ENCODE peak calls at places on chromosomes 2 and 18, in six cellular contexts. H is suprapubic skin, U is pancreas, M is PC-9, A is Panc1, V is K562. S is an unnamed sample. For H3K4me1, H3K9me3 and H3K36me3, the result is how much of the 10 kb centered on the place peaks cover.

GRCh38 chr2:155372969-155373368 is 674.5 kb downstream of the KCNJ3 start:
- DNase-seq in H (no peak), U (no peak), M (no peak), A (no peak), V (no peak), S (no peak)

GRCh38 chr2:42602218-42602936 is 33.9 kb downstream of the MTA3 start:
- DNase-seq in H (no peak), U (no peak), M (no peak), A (no peak), V (no peak), S (no peak)

GRCh38 chr2:9234680-9235387 is 28.2 kb downstream of the ASAP2 start:
- DNase-seq in H (peak), U (no peak), M (peak), A (no peak), V (peak), S (no peak)

GRCh38 chr2:225334524-225334923 is 65.0 kb upstream of the NYAP2 start:
- DNase-seq in H (no peak), U (peak), M (no peak), A (no peak), V (no peak), S (no peak)

GRCh38 chr18:39624934-39625333 is 2059.3 kb upstream of the CELF4 start:
- DNase-seq in H (no peak), U (no peak), M (peak), A (no peak), V (no peak), S (no peak)

GRCh38 chr2:8212239-8212638 is 469.6 kb upstream of the ID2 start:
- DNase-seq in H (no peak), U (no peak), M (no peak), A (no peak), V (no peak), S (no peak)

GRCh38 chr2:126614529-126615279 is 41.3 kb upstream of the GYPC start:
- DNase-seq in H (no peak), U (no peak), M (no peak), A (no peak), V (no peak), S (no peak)

GRCh38 chr18:3885209-3885792 is 435.3 kb downstream of the TGIF1 start:
- DNase-seq in H (no peak), U (no peak), M (no peak), A (no peak), V (peak), S (no peak)

GRCh38 chr2:238942941-238943715 is 95.2 kb downstream of the TWIST2 start:
- DNase-seq in H (peak), U (no peak), M (no peak), A (no peak), V (no peak), S (no peak)

GRCh38 chr2:2701813-2702212 is 370.7 kb upstream of the MYT1L start:
- DNase-seq in H (no peak), U (no peak), M (no peak), A (no peak), V (no peak), S (no peak)

GRCh38 chr2:165494568-165494967 is 25.1 kb downstream of the CSRNP3 start:
- DNase-seq in H (no peak), U (no peak), M (no peak), A (no peak), V (no peak), S (no peak)

GRCh38 chr2:239330836-239331235 is 70.0 kb downstream of the HDAC4 start:
- DNase-seq in H (no peak), U (no peak), M (no peak), A (no peak), V (no peak), S (no peak)

GRCh38 chr18:69840445-69840844 is 107.2 kb downstream of the CD226 start:
- DNase-seq in H (no peak), U (no peak), M (no peak), A (no peak), V (no peak), S (no peak)

GRCh38 chr2:28394331-28394877 is 1.7 kb downstream of the FOSL2 start:
- DNase-seq in H (no peak), U (peak), M (peak), A (no peak), V (no peak), S (peak)

GRCh38 chr2:161049571-161049970 is 110.7 kb upstream of the TANK start:
- DNase-seq in H (no peak), U (no peak), M (no peak), A (no peak), V (no peak), S (no peak)

GRCh38 chr2:152083202-152083601 is 15.6 kb downstream of the CACNB4 start:
- DNase-seq in H (no peak), U (no peak), M (no peak), A (no peak), V (no peak), S (no peak)

GRCh38 chr2:238634701-238635402 is 208.1 kb downstream of the ASB1 start:
- DNase-seq in H (no peak), U (no peak), M (no peak), A (no peak), V (no peak), S (no peak)

GRCh38 chr2:23839919-23840318 is 87.0 kb downstream of the ATAD2B start:
- DNase-seq in H (no peak), U (no peak), M (no peak), A (no peak), V (no peak), S (no peak)

GRCh38 chr18:13578400-13578799 is 148.0 kb downstream of the FAM210A start:
- DNase-seq in H (no peak), U (no peak), M (no peak), A (no peak), V (no peak), S (no peak)

GRCh38 chr18:13574355-13574754 is 152.0 kb downstream of the FAM210A start:
- DNase-seq in H (no peak), U (no peak), M (no peak), A (no peak), V (no peak), S (no peak)

GRCh38 chr18:13577091-13577697 is 149.2 kb downstream of the FAM210A start:
- DNase-seq in H (no peak), U (no peak), M (no peak), A (no peak), V (no peak), S (no peak)

GRCh38 chr18:13574761-13575160 is 151.6 kb downstream of the FAM210A start:
- DNase-seq in H (no peak), U (no peak), M (no peak), A (no peak), V (no peak), S (no peak)

DNA sequence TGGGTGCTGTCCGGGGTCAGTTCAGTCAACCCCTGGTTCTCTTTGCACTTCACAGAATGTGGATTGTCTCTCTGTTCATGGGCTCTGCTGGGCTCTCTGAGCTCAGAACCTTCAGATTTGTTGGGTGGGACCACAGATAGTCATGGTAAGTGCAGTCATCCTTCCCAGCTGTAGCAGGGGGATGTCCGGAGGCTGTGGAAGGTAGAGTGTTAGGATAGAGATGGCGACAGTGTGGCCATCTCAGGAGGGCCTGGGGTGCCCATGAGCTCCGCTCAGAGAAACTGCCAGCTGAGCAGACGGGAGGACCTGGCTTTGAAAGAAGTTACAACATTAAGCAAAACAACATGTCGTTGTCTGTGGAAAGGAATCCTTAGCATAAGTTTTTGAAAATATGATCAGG is 149.8 kb downstream of the FAM210A start:
- DNase-seq in H (no peak), U (no peak), M (no peak), A (no peak), V (no peak), S (no peak)
- H3K4me1 ChIP-seq in H (under half), U (under half), M (under half), A (under half), V (under half), S (under half)

GRCh38 chr18:79774111-79774510 is 23.6 kb upstream of the KCNG2 start:
- DNase-seq in H (peak), U (no peak), M (no peak), A (no peak), V (no peak), S (no peak)
- H3K9me3 ChIP-seq in H (under half), U (under half), M (under half), A (under half), V (under half), S (under half)

DNA sequence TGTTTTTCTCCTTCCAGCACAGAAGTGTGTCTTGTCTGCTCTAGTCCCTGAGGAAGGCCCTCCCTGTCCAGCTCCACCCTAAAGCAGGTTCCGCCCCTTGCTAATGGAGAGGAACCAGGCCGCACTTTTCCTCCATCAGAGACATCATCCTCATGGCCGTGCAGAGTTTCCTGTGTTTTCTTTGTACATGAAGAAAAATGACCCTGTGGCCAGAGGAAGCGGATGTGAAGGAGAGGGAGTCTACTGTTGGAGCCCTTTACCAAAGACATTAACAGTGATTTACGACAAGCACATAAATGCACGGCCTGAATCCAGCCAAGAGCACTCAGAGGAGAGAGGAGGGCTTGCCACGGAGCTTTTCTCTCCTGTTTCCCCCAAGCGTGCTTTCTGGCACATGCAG is 109.5 kb downstream of the RNF144A start:
- DNase-seq in H (no peak), U (no peak), M (no peak), A (no peak), V (no peak), S (no peak)
- H3K36me3 ChIP-seq in H (under half), U (under half), M (under half), A (under half), V (under half), S (under half)

GRCh38 chr18:56678836-56679565 is 27.8 kb downstream of the WDR7 start:
- DNase-seq in H (no peak), U (no peak), M (no peak), A (no peak), V (no peak), S (no peak)
- H3K4me1 ChIP-seq in H (under half), U (under half), M (under half), A (under half), V (under half), S (under half)

S was measured in naive thymus-derived CD4-positive, alpha-beta T cell.